ENCODE peak calls at places on chromosome 13, in six cellular contexts. N is mesenchymal stem cell, A is IMR-90, M is neuronal stem cell, X is H1, F is trophoblast cell. P is an unnamed sample. For H3K9me3, the result is how much of the 10 kb centered on the place peaks cover.

GRCh38 chr13:43830481-43830873 is 43.7 kb upstream of the ENOX1 start:
- DNase-seq in M (no peak), N (peak), F (peak), X (no peak), A (peak), P (no peak)

GRCh38 chr13:101946411-101946810 is 455.4 kb downstream of the FGF14 start:
- DNase-seq in F (no peak), A (no peak), X (no peak), N (no peak), M (no peak), P (no peak)

GRCh38 chr13:45194081-45194939 is 6.5 kb downstream of the KCTD4 start:
- DNase-seq in N (no peak), M (no peak), X (peak), A (peak), F (peak), P (peak)

GRCh38 chr13:23433171-23434153 is at the start of gene SACS:
- DNase-seq in X (peak), F (no peak), N (peak), A (peak), M (peak), P (peak)

GRCh38 chr13:40352385-40352778 is 314.1 kb downstream of the FOXO1 start:
- DNase-seq in X (no peak), F (no peak), A (no peak), M (no peak), N (no peak), P (no peak)

GRCh38 chr13:42524487-42525034 is 49.4 kb upstream of the TNFSF11 start:
- DNase-seq in N (peak), M (no peak), X (no peak), F (no peak), A (no peak), P (no peak)

GRCh38 chr13:72651196-72651595 is 76.2 kb downstream of the MZT1 start:
- DNase-seq in X (no peak), A (no peak), N (no peak), F (no peak), M (peak), P (no peak)

GRCh38 chr13:20702530-20702929 is 969 bp upstream of the IL17D start:
- DNase-seq in X (no peak), A (peak), M (no peak), N (peak), F (no peak), P (no peak)

GRCh38 chr13:43229506-43229905 is 206.1 kb downstream of the DNAJC15 start:
- DNase-seq in N (peak), A (peak), F (no peak), M (no peak), X (no peak), P (no peak)

GRCh38 chr13:25281937-25282332 is 5.4 kb downstream of the MTMR6 start:
- DNase-seq in M (no peak), N (no peak), A (no peak), F (no peak), X (no peak), P (no peak)

GRCh38 chr13:36130542-36131214 is 504 bp downstream of the DCLK1 start:
- DNase-seq in N (no peak), X (no peak), F (peak), A (no peak), M (peak), P (peak)

GRCh38 chr13:32135655-32136054 is 104.1 kb downstream of the FRY start:
- DNase-seq in F (peak), N (peak), A (peak), X (no peak), M (no peak), P (no peak)

GRCh38 chr13:66933994-66934393 is 296.1 kb downstream of the PCDH9 start:
- DNase-seq in F (no peak), M (no peak), N (peak), A (peak), X (no peak), P (no peak)

GRCh38 chr13:40130871-40131636 is 475.6 kb downstream of the COG6 start:
- DNase-seq in F (peak), A (no peak), X (no peak), N (peak), M (no peak), P (no peak)

GRCh38 chr13:78603240-78603947 is at the start of gene POU4F1:
- DNase-seq in N (no peak), X (no peak), A (peak), F (peak), M (peak), P (peak)

GRCh38 chr13:87999791-88000190 is 328.6 kb downstream of the SLITRK5 start:
- DNase-seq in M (no peak), N (peak), X (no peak), F (no peak), A (no peak), P (no peak)

GRCh38 chr13:94114166-94114565 is 365.3 kb downstream of the DCT start:
- DNase-seq in A (no peak), N (no peak), F (no peak), X (no peak), M (no peak), P (no peak)

GRCh38 chr13:36275190-36276002 is 22.2 kb downstream of the CCDC169 start:
- DNase-seq in F (peak), X (no peak), M (peak), N (peak), A (peak), P (no peak)

GRCh38 chr13:110116072-110116487 is 190.9 kb downstream of the COL4A1 start:
- DNase-seq in A (peak), X (no peak), N (peak), M (peak), F (peak), P (peak)

GRCh38 chr13:94860981-94861407 is 148.6 kb upstream of the SOX21 start:
- DNase-seq in M (no peak), F (no peak), N (peak), X (no peak), A (peak), P (no peak)

GRCh38 chr13:31978021-31978420 is 53.6 kb upstream of the FRY start:
- DNase-seq in A (no peak), F (peak), N (no peak), X (no peak), M (no peak), P (no peak)

GRCh38 chr13:34750078-34750703 is 191.9 kb upstream of the NBEA start:
- DNase-seq in X (no peak), F (peak), N (no peak), A (no peak), M (peak), P (peak)

GRCh38 chr13:110398564-110399507 is 91.8 kb downstream of the COL4A2 start:
- DNase-seq in F (peak), N (peak), M (no peak), X (no peak), A (peak), P (no peak)

GRCh38 chr13:102040812-102041211 is 361.0 kb downstream of the FGF14 start:
- DNase-seq in A (no peak), F (no peak), N (no peak), M (no peak), X (no peak), P (no peak)

GRCh38 chr13:35092751-35093150 is 150.7 kb downstream of the NBEA start:
- DNase-seq in A (no peak), X (no peak), M (no peak), N (no peak), F (no peak), P (no peak)

GRCh38 chr13:40172149-40172591 is 494.3 kb downstream of the FOXO1 start:
- DNase-seq in A (no peak), X (peak), F (no peak), M (no peak), N (no peak), P (peak)

GRCh38 chr13:31538067-31539042 is 201.0 kb upstream of the RXFP2 start:
- DNase-seq in F (peak), M (no peak), X (no peak), A (peak), N (peak), P (no peak)

GRCh38 chr13:70098669-70099068 is 9.0 kb upstream of the ATXN8OS start:
- DNase-seq in F (peak), N (peak), A (no peak), X (no peak), M (no peak), P (no peak)

GRCh38 chr13:101728021-101728420 is 275.5 kb downstream of the ITGBL1 start:
- DNase-seq in F (no peak), A (no peak), N (no peak), X (no peak), M (no peak), P (no peak)

GRCh38 chr13:84925443-84925842 is 873.8 kb downstream of the SLITRK6 start:
- DNase-seq in A (peak), F (no peak), M (no peak), X (no peak), N (peak), P (no peak)

GRCh38 chr13:52711277-52711676 is 28.3 kb downstream of the CNMD start:
- DNase-seq in F (no peak), X (no peak), M (peak), N (no peak), A (no peak), P (peak)

GRCh38 chr13:42478531-42479156 is 95.3 kb upstream of the TNFSF11 start:
- DNase-seq in X (no peak), F (peak), A (peak), N (peak), M (peak), P (no peak)

GRCh38 chr13:45546410-45546765 is 69.2 kb downstream of the ERICH6B start:
- DNase-seq in X (no peak), M (no peak), N (no peak), A (no peak), F (peak), P (no peak)

GRCh38 chr13:39148513-39148961 is 110.3 kb downstream of the NHLRC3 start:
- DNase-seq in A (no peak), N (peak), F (peak), M (no peak), X (no peak), P (no peak)

GRCh38 chr13:91620670-91621141 is 222.3 kb downstream of the GPC5 start:
- DNase-seq in X (no peak), N (no peak), M (no peak), A (no peak), F (no peak), P (no peak)

GRCh38 chr13:113488283-113488682 is 2.2 kb downstream of the DCUN1D2 start:
- DNase-seq in N (no peak), X (no peak), M (no peak), F (no peak), A (no peak), P (no peak)
- H3K9me3 ChIP-seq in N (under half), X (under half), M (under half), F (under half), A (under half), P (under half)

DNA sequence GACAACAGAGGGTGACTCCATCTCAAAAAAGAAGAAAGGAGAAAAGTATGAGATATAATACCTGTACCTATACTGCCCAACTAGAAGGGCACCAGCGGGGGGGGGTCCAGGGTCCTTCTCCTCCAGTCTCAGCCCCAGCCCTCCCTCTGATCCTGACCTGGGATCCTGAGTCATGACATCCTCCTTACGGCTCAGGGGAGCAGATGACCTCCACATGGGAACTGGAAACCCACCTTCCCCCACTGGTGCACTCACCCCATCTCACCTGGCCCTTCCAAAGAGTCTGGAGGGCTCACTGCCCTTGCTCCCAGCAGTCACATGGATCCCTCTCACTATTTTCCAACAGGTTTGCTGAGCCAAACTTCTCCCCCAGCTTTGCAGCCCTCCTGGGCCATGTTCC is 24.2 kb downstream of the TUBA3C start:
- DNase-seq in N (no peak), F (no peak), M (no peak), X (no peak), A (no peak), P (no peak)
- H2BK5ac ChIP-seq in N (no peak), F (no peak), M (no peak), X (no peak), A (no peak), P (no peak)

GRCh38 chr13:18943721-18944391 is 237.8 kb downstream of the TUBA3C start:
- DNase-seq in F (no peak), X (no peak), A (no peak), M (no peak), N (no peak), P (no peak)
- H3K9me3 ChIP-seq in F (under half), X (half or more), A (under half), M (under half), N (under half), P (half or more)

GRCh38 chr13:99984134-99984462 is 2.5 kb downstream of the ZIC2 start:
- DNase-seq in A (no peak), F (no peak), N (no peak), X (no peak), M (no peak), P (no peak)

GRCh38 chr13:99982741-99983400 is 1.3 kb downstream of the ZIC2 start:
- DNase-seq in M (no peak), N (no peak), X (no peak), A (no peak), F (no peak), P (no peak)

GRCh38 chr13:99982021-99982740 is 597 bp downstream of the ZIC2 start:
- DNase-seq in N (no peak), F (peak), X (no peak), M (no peak), A (no peak), P (no peak)

GRCh38 chr13:99984463-99985242 is 3.1 kb downstream of the ZIC2 start:
- DNase-seq in M (no peak), N (no peak), A (no peak), X (no peak), F (no peak), P (peak)

GRCh38 chr13:99983401-99984133 is 2.0 kb downstream of the ZIC2 start:
- DNase-seq in N (peak), A (no peak), M (no peak), F (no peak), X (no peak), P (peak)
- H2BK5ac ChIP-seq in N (peak), A (no peak), M (peak), F (no peak), X (no peak), P (no peak)

GRCh38 chr13:27128825-27129627 is 42.6 kb downstream of the USP12 start:
- DNase-seq in A (no peak), M (no peak), N (no peak), F (peak), X (no peak), P (no peak)

GRCh38 chr13:27124571-27124970 is 47.0 kb downstream of the USP12 start:
- DNase-seq in F (no peak), A (no peak), M (no peak), N (no peak), X (no peak), P (no peak)

GRCh38 chr13:27130223-27131015 is 41.2 kb downstream of the USP12 start:
- DNase-seq in N (no peak), F (peak), A (peak), M (no peak), X (no peak), P (no peak)

GRCh38 chr13:27125357-27126282 is 46.0 kb downstream of the USP12 start:
- DNase-seq in F (peak), X (no peak), N (no peak), M (no peak), A (no peak), P (no peak)

GRCh38 chr13:27126877-27127276 is 44.7 kb downstream of the USP12 start:
- DNase-seq in F (no peak), M (no peak), A (no peak), N (no peak), X (no peak), P (no peak)
- H3K9me3 ChIP-seq in F (under half), M (under half), A (under half), N (under half), X (under half), P (under half)

DNA sequence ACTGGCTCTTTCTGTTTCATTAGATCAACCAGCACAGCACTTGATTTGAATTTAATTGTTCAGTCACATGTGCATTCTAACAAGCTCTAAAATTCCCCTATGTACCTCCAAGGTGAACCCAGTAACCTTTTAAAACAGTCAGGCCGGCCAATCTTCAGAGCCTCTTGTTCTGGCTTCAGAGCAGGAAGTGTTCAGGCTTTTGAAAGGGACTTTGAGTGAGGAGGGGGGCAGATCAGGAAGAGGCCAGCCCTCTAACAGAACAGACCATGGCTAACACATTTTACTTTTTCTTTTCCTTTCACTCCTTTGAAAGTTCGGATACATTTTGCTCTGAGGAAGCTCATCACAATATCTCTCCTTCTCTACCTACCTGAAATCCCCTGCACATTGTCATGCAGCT is 390.3 kb downstream of the TBC1D4 start:
- DNase-seq in F (no peak), A (no peak), N (no peak), X (no peak), M (no peak), P (no peak)
- H2BK5ac ChIP-seq in F (no peak), A (no peak), N (no peak), X (no peak), M (no peak), P (no peak)

GRCh38 chr13:71644579-71644978 is 222.4 kb downstream of the DACH1 start:
- DNase-seq in M (no peak), N (no peak), A (no peak), X (no peak), F (no peak), P (no peak)

GRCh38 chr13:71643466-71643865 is 223.5 kb downstream of the DACH1 start:
- DNase-seq in X (no peak), M (no peak), A (no peak), F (no peak), N (no peak), P (no peak)

DNA sequence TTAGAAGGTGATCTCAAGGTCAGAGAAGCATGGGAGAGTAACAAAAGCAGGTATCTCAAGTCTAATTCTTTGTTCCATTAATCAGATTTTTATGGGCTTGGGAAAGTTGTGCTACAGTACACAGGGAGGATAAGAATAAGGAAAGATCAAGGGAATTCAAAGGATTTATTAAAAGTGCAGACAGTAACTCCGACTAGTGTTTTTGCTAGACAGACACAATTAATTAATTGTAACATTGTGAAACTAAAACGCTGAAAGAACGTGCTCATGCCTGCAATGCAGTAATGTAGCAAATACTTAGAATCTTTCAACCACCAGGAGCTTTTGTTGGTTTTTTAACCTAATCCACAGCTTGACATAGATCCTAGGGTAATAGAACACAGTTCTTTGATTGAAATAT is 221.5 kb downstream of the DACH1 start:
- DNase-seq in F (no peak), M (no peak), X (no peak), A (no peak), N (no peak), P (no peak)
- H3K9me3 ChIP-seq in F (under half), M (under half), X (under half), A (under half), N (under half), P (under half)